ENCODE peak calls at places on chromosomes 6 and 20, in ten cellular contexts. G is glutamatergic neuron, Q is esophagus squamous epithelium, A is tibial nerve, Z is right lobe of liver, F is dorsolateral prefrontal cortex, V is cardiac fibroblast, U is body of pancreas, R is foreskin fibroblast, Y is IMR-90. D is an unnamed sample.

GRCh38 chr6:95847061-95847460 is 168.7 kb upstream of the FUT9 start:
- DNase-seq in G (no peak), Q (no peak), A (no peak), Z (no peak), F (no peak), V (no peak), U (no peak), R (no peak), Y (no peak), D (no peak)

GRCh38 chr6:1496836-1497592 is 107.6 kb downstream of the FOXF2 start:
- DNase-seq in G (peak), Q (no peak), A (no peak), Z (no peak), F (no peak), V (no peak), U (no peak), R (no peak), Y (no peak), D (no peak)

GRCh38 chr6:152952045-152952444 is 30.8 kb downstream of the FBXO5 start:
- DNase-seq in G (no peak), Q (no peak), A (no peak), Z (no peak), F (no peak), V (peak), U (no peak), R (peak), Y (peak), D (no peak)

GRCh38 chr20:24318569-24319352 is 150.7 kb upstream of the SYNDIG1 start:
- DNase-seq in G (no peak), Q (no peak), A (no peak), Z (no peak), F (no peak), V (no peak), U (no peak), R (no peak), Y (no peak), D (no peak)

GRCh38 chr6:167797079-167797870 is 29.4 kb upstream of the AFDN start:
- DNase-seq in G (no peak), Q (no peak), A (no peak), Z (peak), F (no peak), V (no peak), U (no peak), R (no peak), Y (no peak), D (no peak)

GRCh38 chr6:25794784-25795183 is 37.1 kb downstream of the SLC17A1 start:
- DNase-seq in G (no peak), Q (no peak), A (no peak), Z (no peak), F (no peak), V (no peak), U (no peak), R (no peak), Y (no peak), D (no peak)

GRCh38 chr6:165245287-165245686 is 64.1 kb downstream of the C6orf118 start:
- DNase-seq in G (no peak), Q (no peak), A (no peak), Z (no peak), F (peak), V (peak), U (no peak), R (no peak), Y (peak), D (no peak)

GRCh38 chr6:70998148-70998547 is 41.3 kb upstream of the B3GAT2 start:
- DNase-seq in G (no peak), Q (no peak), A (no peak), Z (no peak), F (no peak), V (no peak), U (no peak), R (no peak), Y (no peak), D (no peak)

GRCh38 chr6:47130086-47130485 is 88.0 kb upstream of the ADGRF1 start:
- DNase-seq in G (no peak), Q (no peak), A (no peak), Z (no peak), F (no peak), V (no peak), U (no peak), R (no peak), Y (no peak), D (no peak)

GRCh38 chr6:79170915-79171314 is 63.6 kb downstream of the HMGN3 start:
- DNase-seq in G (no peak), Q (no peak), A (no peak), Z (no peak), F (no peak), V (peak), U (no peak), R (no peak), Y (peak), D (no peak)

GRCh38 chr6:144150673-144151009 is 324 bp downstream of the STX11 start:
- DNase-seq in G (no peak), Q (no peak), A (no peak), Z (no peak), F (no peak), V (peak), U (peak), R (peak), Y (peak), D (no peak)

GRCh38 chr20:19313342-19314069 is 101.1 kb downstream of the SLC24A3 start:
- DNase-seq in G (no peak), Q (no peak), A (no peak), Z (no peak), F (no peak), V (no peak), U (no peak), R (no peak), Y (no peak), D (no peak)

GRCh38 chr20:64036346-64037198 is 590 bp downstream of the C20orf204 start:
- DNase-seq in G (no peak), Q (no peak), A (no peak), Z (no peak), F (no peak), V (no peak), U (no peak), R (no peak), Y (peak), D (no peak)

GRCh38 chr20:11918280-11918952 is 723 bp downstream of the BTBD3 start:
- DNase-seq in G (no peak), Q (no peak), A (no peak), Z (no peak), F (no peak), V (peak), U (no peak), R (no peak), Y (no peak), D (no peak)

GRCh38 chr20:5913166-5913565 is 37.2 kb downstream of the TRMT6 start:
- DNase-seq in G (no peak), Q (no peak), A (no peak), Z (no peak), F (no peak), V (no peak), U (no peak), R (no peak), Y (no peak), D (no peak)

GRCh38 chr20:51553897-51554504 is 11.5 kb upstream of the NFATC2 start:
- DNase-seq in G (no peak), Q (no peak), A (no peak), Z (no peak), F (no peak), V (peak), U (no peak), R (peak), Y (peak), D (no peak)

GRCh38 chr6:42230320-42231034 is 12.8 kb upstream of the MRPS10 start:
- DNase-seq in G (no peak), Q (no peak), A (no peak), Z (no peak), F (no peak), V (peak), U (no peak), R (no peak), Y (peak), D (no peak)

GRCh38 chr6:7389451-7390217 is at the start of the genes CAGE1 and RIOK1:
- DNase-seq in G (peak), Q (peak), A (peak), Z (peak), F (peak), V (peak), U (peak), R (peak), Y (peak), D (peak)

GRCh38 chr20:31595654-31596411 is 9.3 kb upstream of the ID1 start:
- DNase-seq in G (peak), Q (no peak), A (peak), Z (peak), F (no peak), V (peak), U (no peak), R (peak), Y (peak), D (no peak)

GRCh38 chr6:37209461-37210205 is 39.7 kb downstream of the PIM1 start:
- DNase-seq in G (no peak), Q (no peak), A (no peak), Z (no peak), F (no peak), V (no peak), U (no peak), R (no peak), Y (no peak), D (no peak)

GRCh38 chr6:30787954-30788353 is 43.6 kb upstream of the IER3 start:
- DNase-seq in G (no peak), Q (no peak), A (peak), Z (no peak), F (no peak), V (no peak), U (no peak), R (peak), Y (no peak), D (no peak)

GRCh38 chr6:85291326-85291725 is 158.6 kb upstream of the NT5E start:
- DNase-seq in G (no peak), Q (no peak), A (no peak), Z (no peak), F (no peak), V (no peak), U (no peak), R (no peak), Y (no peak), D (no peak)

GRCh38 chr6:140061422-140062041 is 687.1 kb upstream of the CITED2 start:
- DNase-seq in G (no peak), Q (no peak), A (no peak), Z (no peak), F (no peak), V (no peak), U (no peak), R (no peak), Y (no peak), D (no peak)
- TF ChIP-seq CTCF in G (no peak), Q (no peak), A (no peak), Z (no peak), F (no peak), V (no peak), U (no peak), R (no peak), Y (no peak), D (no peak)

DNA sequence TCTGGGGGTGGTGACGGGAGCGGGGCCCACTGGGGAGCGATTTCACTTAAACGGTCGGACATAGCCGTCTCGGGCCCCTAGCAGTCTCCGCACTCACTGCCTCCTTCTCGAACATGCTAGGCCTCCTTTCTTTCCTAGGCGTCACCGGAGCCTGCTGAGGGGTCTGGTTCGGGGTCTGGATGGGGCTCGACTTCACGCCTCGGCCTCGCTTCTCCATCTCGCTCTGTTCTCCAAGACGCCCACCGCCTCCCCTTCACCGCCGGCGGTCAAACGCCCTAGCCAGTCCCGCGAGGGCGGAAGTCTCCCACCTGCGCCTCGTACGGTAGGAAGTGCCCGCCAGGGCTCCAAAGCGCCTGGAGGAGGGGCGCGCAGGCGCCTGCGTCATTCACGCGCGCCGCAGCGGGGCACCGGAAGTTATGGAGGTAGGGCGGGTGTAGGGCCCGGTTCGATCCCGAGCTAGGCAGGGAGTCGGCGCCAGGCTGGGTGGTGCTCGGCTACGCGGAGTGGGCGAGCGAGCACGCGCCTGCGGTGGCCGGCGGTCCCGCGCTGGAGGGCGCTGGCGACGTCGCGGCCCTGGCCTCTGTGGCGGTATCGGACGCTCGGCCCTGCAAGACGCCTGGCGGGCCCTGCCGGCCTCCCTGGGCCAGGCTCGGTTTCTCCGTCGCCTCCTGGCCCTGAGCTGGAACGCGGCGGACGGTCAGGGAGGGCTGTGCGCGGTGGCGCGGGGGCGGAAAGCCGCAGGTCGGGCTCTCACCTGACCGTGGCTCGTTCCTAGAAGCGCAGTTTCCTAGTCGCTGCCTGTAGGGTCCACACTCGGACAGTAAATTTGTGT is at the start of the genes DYNLT2 and ERMARD:
- DNase-seq in G (peak), Q (peak), A (peak), Z (peak), F (peak), V (peak), U (peak), R (peak), Y (peak), D (peak)
- TF ChIP-seq CTCF in G (no peak), Q (no peak), A (no peak), Z (no peak), F (peak), V (peak), U (peak), R (no peak), Y (peak), D (no peak)

DNA sequence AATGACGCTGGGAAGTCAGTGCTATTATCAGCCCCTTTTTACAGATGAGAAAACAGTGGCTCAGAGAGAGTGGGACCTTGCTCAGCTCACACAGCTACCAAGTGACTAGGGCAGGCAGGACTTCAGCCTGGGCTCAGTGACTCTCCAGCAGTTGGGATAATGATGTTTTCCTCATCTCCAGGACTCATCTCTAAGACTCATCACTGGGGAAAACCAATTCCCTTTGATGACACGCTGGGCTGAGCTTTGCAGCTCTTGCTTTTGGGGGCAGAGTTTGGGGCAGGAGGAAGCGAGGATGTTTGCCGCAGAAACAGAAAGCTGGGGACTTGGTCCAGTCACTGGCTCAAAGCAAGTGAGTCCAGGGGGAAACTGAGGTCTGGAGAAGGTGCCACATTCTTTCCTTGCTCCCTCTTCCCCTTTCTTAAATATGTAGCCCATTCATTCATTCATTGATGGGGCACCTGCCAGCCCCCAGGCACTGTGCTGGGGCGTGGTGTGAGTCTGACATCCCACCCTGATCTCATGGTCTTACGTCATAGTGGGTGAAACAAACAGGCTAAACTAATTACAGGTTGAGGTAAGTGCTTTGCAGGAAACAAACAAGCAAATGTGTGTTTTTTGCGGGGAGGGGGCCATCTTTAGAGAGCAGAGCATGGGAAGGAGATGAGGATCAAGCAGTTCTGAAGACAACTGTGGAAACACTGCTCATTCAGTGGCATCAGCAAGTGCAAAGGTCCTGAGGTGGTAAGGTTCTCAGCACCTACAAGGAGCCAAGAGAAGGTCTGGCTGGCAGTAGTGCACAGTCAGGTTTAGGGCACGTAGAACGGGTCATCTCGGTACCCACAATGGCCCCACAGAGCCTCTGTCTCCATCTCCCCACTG is 74.4 kb upstream of the PMEPA1 start:
- DNase-seq in G (no peak), Q (no peak), A (no peak), Z (no peak), F (no peak), V (no peak), U (no peak), R (no peak), Y (no peak), D (no peak)
- TF ChIP-seq CTCF in G (no peak), Q (no peak), A (no peak), Z (no peak), F (no peak), V (no peak), U (no peak), R (no peak), Y (no peak), D (no peak)

GRCh38 chr6:108074359-108075144 is at the start of gene OSTM1:
- DNase-seq in G (peak), Q (peak), A (peak), Z (peak), F (peak), V (peak), U (peak), R (peak), Y (peak), D (peak)
- TF ChIP-seq CTCF in G (no peak), Q (no peak), A (no peak), Z (no peak), F (peak), V (no peak), U (peak), R (no peak), Y (no peak), D (no peak)